ENCODE peak calls at places on chromosome 10, in nine cellular contexts. R is iPS DF 19.7, W is IMR-90, A is activated gamma-delta T cell treated with Interleukin-2 at 50 U/mL for 16 hours, L is NAMALWA, Y is kidney epithelial cell, N is neuronal stem cell, U is thyroid gland, B is Caki2. Z is an unnamed sample.

GRCh38 chr10:113322843-113323242 is 230.0 kb upstream of the HABP2 start:
- DNase-seq in W (no peak), Y (no peak), B (no peak), U (no peak), L (no peak), A (no peak), R (no peak), N (no peak), Z (no peak)

GRCh38 chr10:77586719-77587423 is 50.7 kb downstream of the KCNMA1 start:
- DNase-seq in W (peak), L (no peak), R (no peak), U (peak), Y (no peak), B (no peak), N (no peak), A (no peak), Z (peak)

GRCh38 chr10:12978885-12979284 is 22.6 kb downstream of the CCDC3 start:
- DNase-seq in N (no peak), R (no peak), Y (no peak), W (no peak), L (no peak), U (no peak), B (no peak), A (no peak), Z (no peak)

GRCh38 chr10:124064158-124064603 is 29.2 kb downstream of the CHST15 start:
- DNase-seq in A (no peak), L (no peak), U (no peak), R (no peak), B (no peak), Y (no peak), W (no peak), N (no peak), Z (no peak)

GRCh38 chr10:64115913-64116643 is 594.9 kb downstream of the REEP3 start:
- DNase-seq in L (peak), W (no peak), N (no peak), B (peak), Y (no peak), A (no peak), U (no peak), R (no peak), Z (no peak)

GRCh38 chr10:21402606-21403083 is 122.8 kb downstream of the SKIDA1 start:
- DNase-seq in U (peak), W (peak), N (no peak), B (peak), A (no peak), Y (no peak), L (no peak), R (no peak), Z (peak)

GRCh38 chr10:114337510-114338462 is 66.5 kb downstream of the AFAP1L2 start:
- DNase-seq in W (no peak), A (no peak), Y (no peak), R (peak), L (no peak), N (no peak), U (no peak), B (no peak), Z (no peak)

GRCh38 chr10:78947226-78947625 is 121.5 kb upstream of the ZMIZ1 start:
- DNase-seq in L (no peak), B (no peak), Y (no peak), A (no peak), W (no peak), N (no peak), R (no peak), U (peak), Z (no peak)

GRCh38 chr10:4041531-4042096 is 256.6 kb upstream of the KLF6 start:
- DNase-seq in R (no peak), W (no peak), U (no peak), N (no peak), B (no peak), A (no peak), Y (no peak), L (no peak), Z (no peak)

GRCh38 chr10:13784067-13784466 is 197.3 kb downstream of the PRPF18 start:
- DNase-seq in A (no peak), B (peak), U (peak), L (no peak), W (peak), R (no peak), Y (no peak), N (no peak), Z (peak)

GRCh38 chr10:124598196-124598595 is 136.6 kb downstream of the LHPP start:
- DNase-seq in U (no peak), Y (no peak), L (no peak), A (no peak), N (no peak), B (no peak), R (no peak), W (no peak), Z (no peak)

GRCh38 chr10:98852686-98853085 is 383.0 kb downstream of the HPSE2 start:
- DNase-seq in N (no peak), U (no peak), B (no peak), R (no peak), Y (no peak), A (no peak), W (peak), L (peak), Z (no peak)

GRCh38 chr10:33276282-33276923 is 58.1 kb downstream of the NRP1 start:
- DNase-seq in A (no peak), Y (no peak), B (peak), W (no peak), U (no peak), R (no peak), L (no peak), N (no peak), Z (no peak)

GRCh38 chr10:84541289-84541637 is 212.9 kb downstream of the CCSER2 start:
- DNase-seq in A (no peak), U (peak), R (peak), B (no peak), Y (no peak), L (no peak), N (no peak), W (no peak), Z (no peak)

GRCh38 chr10:106920538-106920937 is 244.0 kb downstream of the SORCS1 start:
- DNase-seq in U (no peak), A (no peak), L (no peak), N (no peak), Y (no peak), B (no peak), W (no peak), R (no peak), Z (no peak)

GRCh38 chr10:101843032-101843991 is at the start of gene KCNIP2:
- DNase-seq in U (no peak), R (no peak), L (peak), A (peak), N (no peak), B (no peak), Y (no peak), W (no peak), Z (no peak)

GRCh38 chr10:80172896-80173295 is 32.4 kb downstream of the ANXA11 start:
- DNase-seq in L (no peak), Y (no peak), A (no peak), W (no peak), R (no peak), B (no peak), U (no peak), N (no peak), Z (no peak)

GRCh38 chr10:11673346-11674330 is 62.2 kb upstream of the USP6NL start:
- DNase-seq in U (no peak), R (no peak), A (no peak), N (no peak), B (peak), W (no peak), Y (peak), L (peak), Z (no peak)

GRCh38 chr10:112832361-112832878 is 117.6 kb upstream of the TCF7L2 start:
- DNase-seq in U (no peak), A (no peak), N (no peak), Y (peak), R (peak), B (peak), L (no peak), W (peak), Z (no peak)

GRCh38 chr10:43888551-43888950 is 239.9 kb upstream of the ZNF32 start:
- DNase-seq in N (no peak), B (no peak), A (no peak), L (no peak), R (no peak), Y (no peak), U (no peak), W (peak), Z (peak)

GRCh38 chr10:3350790-3351364 is 178.3 kb upstream of the PITRM1 start:
- DNase-seq in N (no peak), L (no peak), A (no peak), W (no peak), R (no peak), U (no peak), B (no peak), Y (no peak), Z (no peak)

GRCh38 chr10:97708976-97709745 is 4.4 kb upstream of the MARVELD1 start:
- DNase-seq in N (peak), Y (no peak), W (peak), R (no peak), B (peak), L (peak), A (peak), U (peak), Z (peak)

GRCh38 chr10:77413231-77413630 is 224.4 kb downstream of the KCNMA1 start:
- DNase-seq in R (no peak), A (no peak), W (no peak), U (no peak), N (no peak), L (no peak), Y (no peak), B (no peak), Z (no peak)

GRCh38 chr10:101080933-101081546 is 19.3 kb downstream of the KAZALD1 start:
- DNase-seq in B (no peak), R (no peak), Y (no peak), U (peak), N (peak), A (no peak), W (peak), L (no peak), Z (no peak)

GRCh38 chr10:89793649-89794254 is 92.4 kb downstream of the KIF20B start:
- DNase-seq in A (peak), Y (peak), N (peak), B (peak), L (peak), U (peak), W (peak), R (peak), Z (peak)

Z was measured in HFFc6.